ENCODE peak calls at places on chromosomes 13 and 19, in five cellular contexts. W is heart left ventricle, V is transverse colon, Q is IMR-90, O is GM12878. P is an unnamed sample. For H3K9me3, the result is how much of the 10 kb centered on the place peaks cover.

GRCh38 chr13:112140366-112140765 is 73.4 kb downstream of the SOX1 start:
- DNase-seq in W (no peak), V (no peak), Q (no peak), O (no peak), P (no peak)

GRCh38 chr13:113350938-113351335 is 13.0 kb downstream of the GRTP1 start:
- DNase-seq in W (no peak), V (no peak), Q (no peak), O (no peak), P (no peak)

GRCh38 chr19:2500861-2501260 is 24.9 kb downstream of the GADD45B start:
- DNase-seq in W (no peak), V (peak), Q (no peak), O (no peak), P (peak)

GRCh38 chr13:76965759-76966421 is 17.6 kb downstream of the ACOD1 start:
- DNase-seq in W (peak), V (peak), Q (peak), O (no peak), P (peak)

GRCh38 chr13:19618925-19619324 is 14.5 kb upstream of the MPHOSPH8 start:
- DNase-seq in W (no peak), V (no peak), Q (peak), O (no peak), P (no peak)

GRCh38 chr13:51935326-51936171 is 73.8 kb downstream of the CCDC70 start:
- DNase-seq in W (no peak), V (peak), Q (no peak), O (no peak), P (no peak)

GRCh38 chr13:73303858-73304257 is 245.1 kb downstream of the KLF5 start:
- DNase-seq in W (no peak), V (no peak), Q (peak), O (no peak), P (no peak)

GRCh38 chr13:18212873-18213272 is 968.8 kb downstream of the TUBA3C start:
- DNase-seq in W (no peak), V (no peak), Q (peak), O (no peak), P (no peak)

GRCh38 chr13:113356594-113356993 is 7.3 kb downstream of the GRTP1 start:
- DNase-seq in W (no peak), V (no peak), Q (no peak), O (no peak), P (no peak)

GRCh38 chr13:28805193-28805819 is 14.8 kb upstream of the MTUS2 start:
- DNase-seq in W (no peak), V (no peak), Q (no peak), O (no peak), P (no peak)

GRCh38 chr19:35644987-35645679 is 3.0 kb upstream of the COX6B1 start:
- DNase-seq in W (peak), V (peak), Q (peak), O (no peak), P (peak)

GRCh38 chr19:10061717-10062310 is 24.3 kb upstream of the SHFL start:
- DNase-seq in W (no peak), V (no peak), Q (no peak), O (no peak), P (no peak)

GRCh38 chr13:73922728-73923393 is 211.3 kb downstream of the KLF12 start:
- DNase-seq in W (no peak), V (no peak), Q (peak), O (no peak), P (no peak)

GRCh38 chr13:45194081-45194939 is 6.5 kb downstream of the KCTD4 start:
- DNase-seq in W (peak), V (peak), Q (peak), O (no peak), P (no peak)

GRCh38 chr19:36748431-36749275 is 24.0 kb downstream of the ZNF850 start:
- DNase-seq in W (no peak), V (no peak), Q (no peak), O (no peak), P (no peak)
- H3K9me3 ChIP-seq in W (half or more), V (half or more), Q (half or more), O (half or more), P (under half)

GRCh38 chr19:37506387-37507166 is at the start of gene ZNF793:
- DNase-seq in W (peak), V (peak), Q (peak), O (no peak), P (peak)
- TF ChIP-seq POLR2A in W (peak), V (peak), Q (no peak), O (peak), P (no peak)

GRCh38 chr13:98261165-98261672 is 84.2 kb upstream of the RNF113B start:
- DNase-seq in W (no peak), V (no peak), Q (no peak), O (no peak), P (no peak)

GRCh38 chr13:98262307-98262706 is 85.2 kb upstream of the RNF113B start:
- DNase-seq in W (no peak), V (no peak), Q (no peak), O (no peak), P (no peak)

GRCh38 chr13:98263841-98264240 is 86.8 kb upstream of the RNF113B start:
- DNase-seq in W (no peak), V (no peak), Q (no peak), O (no peak), P (no peak)

GRCh38 chr13:98258226-98258625 is 81.2 kb upstream of the RNF113B start:
- DNase-seq in W (no peak), V (no peak), Q (no peak), O (no peak), P (no peak)

DNA sequence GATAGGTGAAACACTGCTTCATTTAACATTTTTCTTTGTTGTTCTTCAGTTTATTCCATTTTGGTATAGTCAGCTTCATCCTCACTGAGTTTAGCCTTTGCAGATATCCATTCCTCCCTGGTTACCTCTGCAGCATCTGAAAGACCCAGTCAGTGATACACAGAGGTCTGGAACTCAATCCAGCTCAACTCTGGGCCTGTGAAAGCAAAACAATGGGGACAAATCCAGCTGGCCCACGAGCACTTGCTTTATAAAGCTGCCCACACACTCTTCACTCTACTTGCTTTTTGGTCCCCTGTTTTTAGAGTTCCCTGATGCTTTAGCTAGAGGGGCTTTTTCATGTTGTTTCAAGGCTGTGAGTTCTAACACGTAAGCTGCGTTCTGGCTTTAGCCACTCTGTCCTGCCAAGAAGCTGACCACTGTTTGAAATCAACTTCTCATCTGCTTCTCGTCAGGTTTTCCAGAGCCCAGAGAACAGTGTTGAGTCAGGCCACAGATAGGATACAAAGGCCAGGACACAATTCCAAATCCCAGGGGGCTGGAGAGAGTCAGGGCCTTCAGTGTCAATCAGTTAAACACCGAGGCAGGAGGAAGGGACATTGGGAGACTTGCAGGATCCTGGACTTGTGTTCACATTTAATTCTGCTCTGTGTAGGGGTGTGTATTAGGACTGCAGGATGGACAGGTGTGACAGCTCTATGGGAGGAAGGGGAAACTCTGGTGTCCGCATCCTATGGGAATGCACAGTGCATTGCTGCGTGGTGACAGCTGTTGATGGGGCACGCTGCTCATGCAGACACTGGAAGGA is 83.5 kb upstream of the RNF113B start:
- DNase-seq in W (no peak), V (no peak), Q (no peak), O (no peak), P (no peak)
- H3K27ac ChIP-seq in W (no peak), V (peak), Q (no peak), O (no peak), P (no peak)

GRCh38 chr19:50248413-50248812 is 45.0 kb downstream of the MYH14 start:
- DNase-seq in W (no peak), V (no peak), Q (no peak), O (no peak), P (no peak)
- H3K9me3 ChIP-seq in W (under half), V (under half), Q (under half), O (under half), P (under half)

DNA sequence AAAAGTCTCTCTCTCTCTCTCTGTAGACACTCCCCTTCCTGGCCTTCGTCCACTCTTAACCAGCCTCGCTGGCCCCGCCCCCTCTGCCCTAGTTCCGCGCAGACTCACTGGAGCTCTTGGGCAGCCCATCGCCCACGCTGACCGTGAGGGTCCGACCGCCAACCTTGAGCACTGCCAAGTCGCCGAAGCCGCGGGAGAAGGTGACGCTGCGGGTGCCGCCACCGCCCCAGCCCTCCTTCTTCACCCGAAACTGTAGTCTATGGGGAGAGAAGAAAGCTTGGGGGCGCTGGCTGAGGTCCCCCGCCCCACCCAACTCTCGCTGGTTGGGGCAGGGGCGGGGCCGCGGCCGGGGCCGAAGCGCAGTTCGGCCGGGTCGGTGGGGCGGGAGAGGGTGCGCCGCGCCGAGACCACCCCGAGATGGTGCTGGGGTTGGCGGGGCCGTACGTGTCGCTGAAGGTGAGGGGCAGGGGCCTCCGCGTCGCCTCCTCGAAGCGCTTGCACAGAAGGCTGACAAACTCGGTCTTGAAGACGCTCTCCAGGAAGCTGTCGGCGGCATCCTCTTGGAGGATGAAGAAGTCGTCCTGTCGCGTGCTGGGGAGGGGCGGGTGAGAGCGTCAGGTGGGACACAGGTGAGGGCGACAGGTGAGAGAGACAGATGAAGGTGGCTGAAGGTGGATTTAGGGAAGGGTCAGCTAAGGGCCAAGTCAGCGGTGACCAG is 12.5 kb upstream of the ZNF414 start:
- DNase-seq in W (peak), V (peak), Q (peak), O (no peak), P (peak)
- TF ChIP-seq POLR2A in W (peak), V (peak), Q (no peak), O (no peak), P (peak)

GRCh38 chr19:18423258-18424020 is 4.2 kb downstream of the SSBP4 start:
- DNase-seq in W (no peak), V (no peak), Q (no peak), O (no peak), P (no peak)

GRCh38 chr19:18424890-18425514 is 5.8 kb downstream of the SSBP4 start:
- DNase-seq in W (no peak), V (no peak), Q (no peak), O (no peak), P (no peak)

GRCh38 chr19:18422530-18423191 is 3.5 kb downstream of the SSBP4 start:
- DNase-seq in W (peak), V (no peak), Q (no peak), O (no peak), P (peak)

GRCh38 chr19:18425515-18426415 is 6.6 kb downstream of the SSBP4 start:
- DNase-seq in W (peak), V (peak), Q (peak), O (no peak), P (peak)

GRCh38 chr19:18424122-18424889 is 5.1 kb downstream of the SSBP4 start:
- DNase-seq in W (no peak), V (no peak), Q (no peak), O (no peak), P (no peak)
- H3K27ac ChIP-seq in W (peak), V (peak), Q (no peak), O (no peak), P (peak)

GRCh38 chr13:40304391-40304790 is 362.1 kb downstream of the FOXO1 start:
- DNase-seq in W (no peak), V (no peak), Q (no peak), O (no peak), P (no peak)

GRCh38 chr13:40306817-40307216 is 359.6 kb downstream of the FOXO1 start:
- DNase-seq in W (no peak), V (no peak), Q (no peak), O (no peak), P (no peak)

GRCh38 chr13:40302351-40302750 is 364.1 kb downstream of the FOXO1 start:
- DNase-seq in W (no peak), V (no peak), Q (no peak), O (no peak), P (no peak)
- H3K9me3 ChIP-seq in W (under half), V (under half), Q (under half), O (under half), P (under half)

GRCh38 chr19:23914402-23915286 is at the start of gene ZNF726:
- DNase-seq in W (peak), V (peak), Q (peak), O (peak), P (peak)

GRCh38 chr19:23916991-23917390 is 2.3 kb downstream of the ZNF726 start:
- DNase-seq in W (no peak), V (no peak), Q (peak), O (no peak), P (no peak)

GRCh38 chr19:23913931-23914330 is 755 bp upstream of the ZNF726 start:
- DNase-seq in W (no peak), V (no peak), Q (no peak), O (no peak), P (no peak)

GRCh38 chr19:23917856-23918255 is 3.2 kb downstream of the ZNF726 start:
- DNase-seq in W (no peak), V (no peak), Q (no peak), O (no peak), P (no peak)
- TF ChIP-seq POLR2A in W (no peak), V (no peak), Q (no peak), O (no peak), P (no peak)

DNA sequence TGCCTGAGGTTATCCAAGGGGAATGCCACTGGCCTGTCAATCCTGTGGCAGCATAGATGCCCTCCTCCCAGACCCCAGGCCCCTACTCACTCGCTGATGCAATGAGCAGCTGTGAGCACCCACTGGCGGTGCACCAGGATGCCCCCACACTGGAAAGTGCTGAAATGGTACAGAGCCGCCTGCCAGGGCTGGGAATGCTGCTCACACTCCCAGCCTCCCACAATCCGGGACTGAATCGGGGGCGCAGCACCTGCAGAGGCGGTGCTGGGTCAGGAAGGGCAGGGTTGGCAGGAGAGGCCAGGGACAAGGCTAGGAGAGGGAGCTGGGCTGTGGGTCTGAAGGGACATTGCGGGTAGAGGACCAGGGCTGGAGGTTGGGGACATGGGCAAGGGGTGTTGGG is 2.0 kb downstream of the KLK1 start:
- DNase-seq in W (no peak), V (no peak), Q (no peak), O (no peak), P (no peak)
- H3K27ac ChIP-seq in W (no peak), V (peak), Q (no peak), O (no peak), P (no peak)

GRCh38 chr19:22332924-22333323 is 46.7 kb downstream of the ZNF729 start:
- DNase-seq in W (no peak), V (no peak), Q (no peak), O (no peak), P (no peak)
- H3K9me3 ChIP-seq in W (half or more), V (under half), Q (under half), O (under half), P (under half)

P was measured in uterus.